ENCODE peak calls at places on chromosomes 5 and 9, in seven cellular contexts. Z is DMS153, U is SW 1271, T is fibroblast of villous mesenchyme, C is A172, E is NCI-H1092, Y is body of pancreas. A is an unnamed sample.

GRCh38 chr9:101561740-101562139 is 28.1 kb downstream of the RNF20 start:
- DNase-seq in Y (no peak), U (no peak), E (no peak), T (no peak), C (no peak), Z (no peak), A (no peak)

GRCh38 chr9:124635285-124635684 is 128.1 kb upstream of the NR5A1 start:
- DNase-seq in Y (no peak), U (no peak), T (no peak), Z (no peak), E (no peak), C (no peak), A (no peak)

GRCh38 chr5:35488055-35488454 is 129.6 kb upstream of the SPEF2 start:
- DNase-seq in Y (no peak), Z (no peak), C (no peak), E (no peak), U (no peak), T (peak), A (no peak)

GRCh38 chr9:133023117-133023890 is 7.5 kb upstream of the GTF3C5 start:
- DNase-seq in E (no peak), Z (no peak), C (no peak), U (no peak), Y (no peak), T (peak), A (no peak)

GRCh38 chr9:116697341-116697740 is 10.2 kb downstream of the TRIM32 start:
- DNase-seq in C (peak), T (peak), Y (no peak), E (no peak), U (no peak), Z (no peak), A (no peak)

GRCh38 chr5:66010476-66010875 is 84.1 kb downstream of the ERBIN start:
- DNase-seq in C (no peak), T (peak), U (no peak), E (no peak), Y (no peak), Z (no peak), A (no peak)

GRCh38 chr5:96219580-96220281 is 213.3 kb downstream of the PCSK1 start:
- DNase-seq in U (no peak), E (no peak), T (peak), Y (no peak), Z (no peak), C (peak), A (no peak)

GRCh38 chr5:103498211-103498610 is 64.4 kb downstream of the NUDT12 start:
- DNase-seq in Z (no peak), T (no peak), E (no peak), C (no peak), U (no peak), Y (no peak), A (no peak)

GRCh38 chr5:34699155-34700077 is 43.3 kb downstream of the RAI14 start:
- DNase-seq in Z (no peak), U (no peak), C (no peak), T (no peak), E (no peak), Y (peak), A (no peak)

GRCh38 chr9:33708441-33708840 is 86.9 kb upstream of the PRSS3 start:
- DNase-seq in C (no peak), Y (no peak), U (no peak), E (no peak), Z (no peak), T (no peak), A (no peak)

GRCh38 chr5:177447611-177448243 is 1.1 kb downstream of the PRR7 start:
- DNase-seq in E (peak), T (peak), U (peak), C (peak), Y (peak), Z (peak), A (peak)

GRCh38 chr9:131854906-131855504 is 115.1 kb upstream of the RAPGEF1 start:
- DNase-seq in U (no peak), C (no peak), Y (no peak), E (peak), T (peak), Z (no peak), A (no peak)

GRCh38 chr9:85960688-85961093 is 19.7 kb downstream of the NAA35 start:
- DNase-seq in Y (peak), C (no peak), U (no peak), E (no peak), Z (peak), T (peak), A (no peak)

GRCh38 chr5:144205141-144205551 is 34.5 kb downstream of the KCTD16 start:
- DNase-seq in Y (peak), U (no peak), E (no peak), T (peak), Z (no peak), C (peak), A (peak)

GRCh38 chr5:151126199-151126645 is 31.4 kb downstream of the ANXA6 start:
- DNase-seq in Y (peak), Z (no peak), C (peak), E (no peak), T (peak), U (peak), A (peak)

GRCh38 chr5:172403191-172403794 is 51.0 kb downstream of the SH3PXD2B start:
- DNase-seq in Y (peak), U (no peak), T (peak), C (no peak), Z (no peak), E (no peak), A (peak)

GRCh38 chr5:132663771-132664695 is 6.1 kb downstream of the IL13 start:
- DNase-seq in Y (no peak), T (peak), C (no peak), Z (no peak), E (no peak), U (no peak), A (no peak)

GRCh38 chr9:14497476-14497875 is 183.5 kb upstream of the NFIB start:
- DNase-seq in U (no peak), Y (no peak), E (no peak), T (no peak), C (no peak), Z (no peak), A (no peak)

GRCh38 chr5:6525910-6526309 is 77.3 kb downstream of the UBE2QL1 start:
- DNase-seq in Z (peak), C (peak), U (peak), T (peak), Y (peak), E (no peak), A (no peak)

GRCh38 chr9:91033802-91034201 is 232.2 kb downstream of the SYK start:
- DNase-seq in U (no peak), T (no peak), C (no peak), Z (no peak), E (no peak), Y (no peak), A (no peak)

GRCh38 chr9:134367061-134367460 is 40.8 kb downstream of the RXRA start:
- DNase-seq in Y (no peak), T (no peak), E (no peak), Z (no peak), C (no peak), U (no peak), A (no peak)

GRCh38 chr5:71836547-71837112 is 117.6 kb downstream of the CARTPT start:
- DNase-seq in C (no peak), E (no peak), Z (no peak), U (no peak), Y (no peak), T (no peak), A (no peak)

GRCh38 chr5:54722846-54723433 is 205.4 kb downstream of the SNX18 start:
- DNase-seq in T (peak), Y (no peak), Z (no peak), U (no peak), C (no peak), E (no peak), A (no peak)

GRCh38 chr5:121366515-121366914 is 485.2 kb upstream of the FTMT start:
- DNase-seq in Y (no peak), C (peak), E (no peak), Z (no peak), U (no peak), T (peak), A (no peak)

GRCh38 chr5:58886315-58887207 is 303.7 kb downstream of the RAB3C start:
- DNase-seq in U (peak), E (peak), T (peak), Y (peak), Z (peak), C (peak), A (peak)

GRCh38 chr5:65654713-65655112 is 29.9 kb downstream of the SHLD3 start:
- DNase-seq in Y (no peak), Z (no peak), C (no peak), T (no peak), E (no peak), U (no peak), A (no peak)

GRCh38 chr9:88198346-88198807 is 60.1 kb upstream of the SPATA31C2 start:
- DNase-seq in U (no peak), C (peak), Z (no peak), T (peak), Y (no peak), E (no peak), A (no peak)

GRCh38 chr5:133749331-133749985 is 137.1 kb upstream of the FSTL4 start:
- DNase-seq in Y (no peak), T (no peak), U (no peak), E (no peak), C (no peak), Z (no peak), A (no peak)

GRCh38 chr5:27612161-27612560 is 573.8 kb upstream of the CDH9 start:
- DNase-seq in C (no peak), Y (no peak), T (no peak), Z (no peak), U (no peak), E (no peak), A (no peak)

GRCh38 chr5:62506659-62507460 is 71.8 kb upstream of the LRRC70 start:
- DNase-seq in C (no peak), Z (no peak), T (no peak), U (no peak), E (no peak), Y (no peak), A (no peak)

GRCh38 chr9:85416720-85417119 is 325.0 kb downstream of the AGTPBP1 start:
- DNase-seq in C (no peak), E (no peak), Z (no peak), U (no peak), T (no peak), Y (no peak), A (no peak)

GRCh38 chr9:118650407-118650806 is 718.8 kb downstream of the BRINP1 start:
- DNase-seq in Z (no peak), C (no peak), E (no peak), U (no peak), T (no peak), Y (no peak), A (no peak)

GRCh38 chr5:135591277-135591676 is 12.5 kb upstream of the CXCL14 start:
- DNase-seq in Z (no peak), T (no peak), E (no peak), U (no peak), C (no peak), Y (no peak), A (no peak)

GRCh38 chr5:144941-145340 is 46.4 kb upstream of the LRRC14B start:
- DNase-seq in T (no peak), U (no peak), C (no peak), Z (no peak), E (no peak), Y (no peak), A (no peak)

GRCh38 chr9:24257726-24258125 is 288.0 kb downstream of the IZUMO3 start:
- DNase-seq in Z (no peak), U (no peak), T (no peak), E (no peak), Y (no peak), C (peak), A (no peak)

GRCh38 chr5:179306191-179307005 is 38.9 kb downstream of the ADAMTS2 start:
- DNase-seq in Z (no peak), T (no peak), C (no peak), Y (peak), U (no peak), E (no peak), A (no peak)